ENCODE peak calls at places on chromosomes 6 and 20, in nine cellular contexts. C is fibroblast of the aortic adventitia, J is left ventricle myocardium inferior, G is stomach, F is heart right ventricle, U is lower leg skin, E is OCI-LY7, P is esophagus squamous epithelium, A is brain microvascular endothelial cell. M is an unnamed sample.

GRCh38 chr6:73471686-73472290 is 10.3 kb downstream of the MTO1 start:
- DNase-seq in C (no peak), J (no peak), G (no peak), F (no peak), U (no peak), E (peak; percentile 73), P (no peak), A (no peak), M (no peak)

GRCh38 chr6:797479-798077 is 104.6 kb upstream of the EXOC2 start:
- DNase-seq in C (peak; percentile 77), J (no peak), G (peak; percentile 52), F (no peak), U (no peak), E (peak; percentile 52), P (no peak), A (peak; percentile 55), M (peak; percentile 58)

GRCh38 chr6:146700078-146700686 is 101.4 kb downstream of the ADGB start:
- DNase-seq in C (peak; percentile 92), J (peak; percentile 21), G (peak; percentile 77), F (no peak), U (peak; percentile 90), E (peak; percentile 62), P (peak; percentile 2), A (peak; percentile 79), M (peak; percentile 82)

GRCh38 chr6:67935976-67936477 is 699.1 kb upstream of the ADGRB3 start:
- DNase-seq in C (no peak), J (no peak), G (no peak), F (no peak), U (no peak), E (no peak), P (no peak), A (no peak), M (no peak)

GRCh38 chr6:170243791-170244291 is 47.0 kb downstream of the DLL1 start:
- DNase-seq in C (no peak), J (peak; percentile 18), G (no peak), F (no peak), U (no peak), E (no peak), P (no peak), A (no peak), M (no peak)

GRCh38 chr6:122620902-122621301 is 10.7 kb downstream of the PKIB start:
- DNase-seq in C (no peak), J (no peak), G (no peak), F (no peak), U (no peak), E (no peak), P (no peak), A (no peak), M (no peak)

GRCh38 chr20:47164076-47164634 is 192.3 kb downstream of the ZMYND8 start:
- DNase-seq in C (no peak), J (no peak), G (no peak), F (no peak), U (no peak), E (no peak), P (no peak), A (no peak), M (no peak)

GRCh38 chr20:34316191-34316814 is 13.1 kb upstream of the AHCY start:
- DNase-seq in C (peak; percentile 36), J (no peak), G (no peak), F (no peak), U (no peak), E (no peak), P (no peak), A (peak; percentile 35), M (peak; percentile 57)

GRCh38 chr6:142301421-142302391 is at the start of gene ADGRG6:
- DNase-seq in C (no peak), J (peak; percentile 25), G (peak; percentile 58), F (peak; percentile 30), U (peak; percentile 87), E (no peak), P (no peak), A (no peak), M (peak; percentile 45)

GRCh38 chr6:71091167-71091566 is 134.3 kb upstream of the B3GAT2 start:
- DNase-seq in C (no peak), J (no peak), G (no peak), F (no peak), U (no peak), E (no peak), P (no peak), A (no peak), M (no peak)

GRCh38 chr6:27288136-27289044 is 23.7 kb downstream of the POM121L2 start:
- DNase-seq in C (no peak), J (no peak), G (no peak), F (no peak), U (no peak), E (no peak), P (no peak), A (no peak), M (no peak)
- H3K4me3 ChIP-seq in C (no peak overlapping the region), J (no peak overlapping the region), G (no peak overlapping the region), F (no peak overlapping the region), U (no peak overlapping the region), E (no peak overlapping the region), P (no peak overlapping the region), A (peak overlapping the region; percentile 37), M (no peak overlapping the region)

DNA sequence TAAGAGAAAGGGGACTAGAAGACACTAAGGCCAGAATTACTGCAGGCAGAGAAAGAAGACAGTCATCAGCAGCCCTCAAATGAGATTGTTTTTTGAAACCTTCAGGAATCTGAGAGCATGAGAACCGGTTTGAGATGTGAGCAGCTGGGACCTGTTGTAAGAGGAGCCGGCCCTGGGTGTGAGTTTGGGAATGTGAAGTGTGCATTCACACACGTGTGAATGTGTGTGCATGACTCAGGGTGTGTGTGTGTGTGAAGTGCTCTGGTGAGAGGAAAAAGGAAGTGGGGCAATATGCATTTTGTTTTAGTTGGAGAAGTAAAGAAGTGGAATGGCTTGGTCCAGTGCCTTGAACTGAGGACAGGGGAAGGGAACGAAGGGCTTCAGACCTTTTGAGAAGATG is 4.3 kb downstream of the SCUBE3 start:
- DNase-seq in C (peak; percentile 37), J (no peak), G (no peak), F (no peak), U (no peak), E (no peak), P (no peak), A (no peak), M (peak; percentile 67)
- H3K4me3 ChIP-seq in C (no peak overlapping the region), J (no peak overlapping the region), G (no peak overlapping the region), F (no peak overlapping the region), U (no peak overlapping the region), E (no peak overlapping the region), P (no peak overlapping the region), A (no peak overlapping the region), M (no peak overlapping the region)

GRCh38 chr20:51313275-51313898 is 229.1 kb downstream of the NFATC2 start:
- DNase-seq in C (peak; percentile 12), J (no peak), G (no peak), F (no peak), U (no peak), E (no peak), P (no peak), A (no peak), M (no peak)

GRCh38 chr20:51311636-51312479 is 230.7 kb downstream of the NFATC2 start:
- DNase-seq in C (peak; percentile 9), J (no peak), G (no peak), F (no peak), U (no peak), E (no peak), P (no peak), A (peak; percentile 29), M (no peak)

GRCh38 chr20:51315390-51315789 is 227.1 kb downstream of the NFATC2 start:
- DNase-seq in C (no peak), J (no peak), G (no peak), F (no peak), U (no peak), E (no peak), P (no peak), A (no peak), M (no peak)

GRCh38 chr20:51310216-51310615 is 232.3 kb downstream of the NFATC2 start:
- DNase-seq in C (peak; percentile 71), J (no peak), G (no peak), F (no peak), U (no peak), E (no peak), P (no peak), A (no peak), M (no peak)

DNA sequence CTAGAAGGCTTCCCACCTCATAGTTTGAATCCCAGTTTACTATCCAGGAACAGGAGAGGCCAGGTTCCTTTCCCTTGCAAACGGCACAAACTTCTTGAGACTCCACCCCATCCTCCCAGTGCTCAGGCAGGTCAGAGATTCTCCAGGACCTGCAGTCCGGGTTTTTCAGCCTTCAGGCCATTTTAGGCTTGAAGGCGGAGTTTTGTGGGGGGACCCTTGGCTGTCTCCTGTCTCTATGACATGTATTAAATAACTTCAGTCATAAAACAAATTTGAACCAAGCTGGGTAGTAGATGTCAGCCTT is 230.1 kb downstream of the NFATC2 start:
- DNase-seq in C (no peak), J (no peak), G (no peak), F (no peak), U (no peak), E (no peak), P (no peak), A (no peak), M (no peak)
- H3K4me3 ChIP-seq in C (no peak overlapping the region), J (no peak overlapping the region), G (no peak overlapping the region), F (no peak overlapping the region), U (no peak overlapping the region), E (no peak overlapping the region), P (no peak overlapping the region), A (no peak overlapping the region), M (no peak overlapping the region)

GRCh38 chr20:673606-674005 is 2.0 kb downstream of the SCRT2 start:
- DNase-seq in C (no peak), J (no peak), G (no peak), F (no peak), U (no peak), E (no peak), P (no peak), A (no peak), M (no peak)

GRCh38 chr20:676315-676937 is 824 bp upstream of the SCRT2 start:
- DNase-seq in C (no peak), J (no peak), G (no peak), F (no peak), U (no peak), E (peak; percentile 50), P (no peak), A (no peak), M (no peak)

GRCh38 chr20:675453-676314 is at the start of gene SCRT2:
- DNase-seq in C (peak; percentile 66), J (peak; percentile 86), G (peak; percentile 87), F (peak; percentile 89), U (peak; percentile 89), E (no peak), P (no peak), A (peak; percentile 38), M (peak; percentile 68)

GRCh38 chr20:674936-675452 is 608 bp downstream of the SCRT2 start:
- DNase-seq in C (no peak), J (no peak), G (no peak), F (no peak), U (no peak), E (no peak), P (no peak), A (no peak), M (no peak)

DNA sequence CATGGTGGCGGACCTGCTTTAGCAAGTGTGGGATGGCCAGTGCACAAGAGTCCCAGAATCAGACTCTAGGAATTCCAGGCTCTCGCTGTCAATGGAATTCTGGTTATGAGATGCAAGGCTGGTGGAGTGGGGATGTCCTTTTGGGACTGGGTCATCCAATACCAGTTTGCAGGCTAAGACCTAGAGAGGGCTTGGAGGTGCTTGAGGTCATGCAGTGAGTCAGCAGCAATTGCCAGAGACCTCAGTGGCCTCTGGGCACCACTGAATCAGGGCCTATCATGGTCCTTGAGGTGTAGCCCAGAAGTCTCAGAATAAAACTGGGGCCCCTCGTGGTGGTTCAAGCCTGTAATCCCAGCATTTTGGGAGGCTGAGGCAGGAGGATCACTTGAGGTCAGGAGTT is 1.4 kb upstream of the SCRT2 start:
- DNase-seq in C (no peak), J (no peak), G (no peak), F (no peak), U (no peak), E (no peak), P (no peak), A (no peak), M (no peak)
- H3K4me3 ChIP-seq in C (no peak overlapping the region), J (no peak overlapping the region), G (no peak overlapping the region), F (no peak overlapping the region), U (no peak overlapping the region), E (no peak overlapping the region), P (no peak overlapping the region), A (no peak overlapping the region), M (no peak overlapping the region)

M was measured in AG10803.